ENCODE peak calls at places on chromosomes 16 and 17, in six cellular contexts. One of them, this sample, is unnamed.

GRCh38 chr17:42835732-42836131 is 2.5 kb downstream of the PSME3 start:
- DNase-seq in stimulated activated CD4-positive, alpha-beta T cell treated with anti-CD3 and anti-CD28 coated beads, Interleukin-15, amount 100 ng/mL, for 1 hour: no peak
- DNase-seq in memory B cell: no peak
- DNase-seq in stimulated activated CD8-positive, alpha-beta memory T cell treated with anti-CD3 and anti-CD28 coated beads, Interleukin-15, amount 100 ng/mL, for 48 hours: no peak
- DNase-seq in progenitor cell of endocrine pancreas: no peak
- DNase-seq in activated naive CD4-positive, alpha-beta T cell treated with anti-CD3 and anti-CD28 coated beads for 36 hours: no peak
- DNase-seq in this sample: peak

GRCh38 chr17:37702605-37703004 is 42.3 kb downstream of the HNF1B start:
- DNase-seq in activated naive CD4-positive, alpha-beta T cell treated with anti-CD3 and anti-CD28 coated beads for 36 hours: no peak
- DNase-seq in memory B cell: no peak
- DNase-seq in stimulated activated CD4-positive, alpha-beta T cell treated with anti-CD3 and anti-CD28 coated beads, Interleukin-15, amount 100 ng/mL, for 1 hour: no peak
- DNase-seq in progenitor cell of endocrine pancreas: no peak
- DNase-seq in stimulated activated CD8-positive, alpha-beta memory T cell treated with anti-CD3 and anti-CD28 coated beads, Interleukin-15, amount 100 ng/mL, for 48 hours: no peak
- DNase-seq in this sample: peak

GRCh38 chr17:35170968-35171771 is 23.0 kb downstream of the SLC35G3 start:
- DNase-seq in stimulated activated CD8-positive, alpha-beta memory T cell treated with anti-CD3 and anti-CD28 coated beads, Interleukin-15, amount 100 ng/mL, for 48 hours: no peak
- DNase-seq in stimulated activated CD4-positive, alpha-beta T cell treated with anti-CD3 and anti-CD28 coated beads, Interleukin-15, amount 100 ng/mL, for 1 hour: no peak
- DNase-seq in memory B cell: no peak
- DNase-seq in activated naive CD4-positive, alpha-beta T cell treated with anti-CD3 and anti-CD28 coated beads for 36 hours: no peak
- DNase-seq in progenitor cell of endocrine pancreas: no peak
- DNase-seq in this sample: peak

GRCh38 chr17:50534979-50535326 is 2.4 kb downstream of the EPN3 start:
- DNase-seq in stimulated activated CD8-positive, alpha-beta memory T cell treated with anti-CD3 and anti-CD28 coated beads, Interleukin-15, amount 100 ng/mL, for 48 hours: no peak
- DNase-seq in stimulated activated CD4-positive, alpha-beta T cell treated with anti-CD3 and anti-CD28 coated beads, Interleukin-15, amount 100 ng/mL, for 1 hour: no peak
- DNase-seq in progenitor cell of endocrine pancreas: no peak
- DNase-seq in memory B cell: no peak
- DNase-seq in activated naive CD4-positive, alpha-beta T cell treated with anti-CD3 and anti-CD28 coated beads for 36 hours: no peak
- DNase-seq in this sample: no peak

GRCh38 chr16:6803171-6803570 is 529.5 kb upstream of the RBFOX1 start:
- DNase-seq in progenitor cell of endocrine pancreas: no peak
- DNase-seq in activated naive CD4-positive, alpha-beta T cell treated with anti-CD3 and anti-CD28 coated beads for 36 hours: no peak
- DNase-seq in memory B cell: no peak
- DNase-seq in stimulated activated CD8-positive, alpha-beta memory T cell treated with anti-CD3 and anti-CD28 coated beads, Interleukin-15, amount 100 ng/mL, for 48 hours: no peak
- DNase-seq in stimulated activated CD4-positive, alpha-beta T cell treated with anti-CD3 and anti-CD28 coated beads, Interleukin-15, amount 100 ng/mL, for 1 hour: no peak
- DNase-seq in this sample: no peak

GRCh38 chr16:24957887-24958286 is 57.3 kb downstream of the ARHGAP17 start:
- DNase-seq in memory B cell: no peak
- DNase-seq in activated naive CD4-positive, alpha-beta T cell treated with anti-CD3 and anti-CD28 coated beads for 36 hours: no peak
- DNase-seq in progenitor cell of endocrine pancreas: no peak
- DNase-seq in stimulated activated CD8-positive, alpha-beta memory T cell treated with anti-CD3 and anti-CD28 coated beads, Interleukin-15, amount 100 ng/mL, for 48 hours: no peak
- DNase-seq in stimulated activated CD4-positive, alpha-beta T cell treated with anti-CD3 and anti-CD28 coated beads, Interleukin-15, amount 100 ng/mL, for 1 hour: no peak
- DNase-seq in this sample: no peak

GRCh38 chr17:72467841-72468653 is 347.2 kb downstream of the SOX9 start:
- DNase-seq in progenitor cell of endocrine pancreas: no peak
- DNase-seq in activated naive CD4-positive, alpha-beta T cell treated with anti-CD3 and anti-CD28 coated beads for 36 hours: no peak
- DNase-seq in memory B cell: no peak
- DNase-seq in stimulated activated CD4-positive, alpha-beta T cell treated with anti-CD3 and anti-CD28 coated beads, Interleukin-15, amount 100 ng/mL, for 1 hour: no peak
- DNase-seq in stimulated activated CD8-positive, alpha-beta memory T cell treated with anti-CD3 and anti-CD28 coated beads, Interleukin-15, amount 100 ng/mL, for 48 hours: no peak
- DNase-seq in this sample: no peak

GRCh38 chr16:17211797-17212196 is 259.0 kb downstream of the XYLT1 start:
- DNase-seq in activated naive CD4-positive, alpha-beta T cell treated with anti-CD3 and anti-CD28 coated beads for 36 hours: peak
- DNase-seq in memory B cell: no peak
- DNase-seq in progenitor cell of endocrine pancreas: no peak
- DNase-seq in stimulated activated CD4-positive, alpha-beta T cell treated with anti-CD3 and anti-CD28 coated beads, Interleukin-15, amount 100 ng/mL, for 1 hour: no peak
- DNase-seq in stimulated activated CD8-positive, alpha-beta memory T cell treated with anti-CD3 and anti-CD28 coated beads, Interleukin-15, amount 100 ng/mL, for 48 hours: no peak
- DNase-seq in this sample: no peak

GRCh38 chr17:39139137-39139516 is 12.3 kb downstream of the PLXDC1 start:
- DNase-seq in stimulated activated CD4-positive, alpha-beta T cell treated with anti-CD3 and anti-CD28 coated beads, Interleukin-15, amount 100 ng/mL, for 1 hour: no peak
- DNase-seq in activated naive CD4-positive, alpha-beta T cell treated with anti-CD3 and anti-CD28 coated beads for 36 hours: no peak
- DNase-seq in progenitor cell of endocrine pancreas: no peak
- DNase-seq in memory B cell: no peak
- DNase-seq in stimulated activated CD8-positive, alpha-beta memory T cell treated with anti-CD3 and anti-CD28 coated beads, Interleukin-15, amount 100 ng/mL, for 48 hours: no peak
- DNase-seq in this sample: no peak

GRCh38 chr17:79808763-79809529 is 12.1 kb upstream of the CBX8 start:
- DNase-seq in progenitor cell of endocrine pancreas: no peak
- DNase-seq in stimulated activated CD8-positive, alpha-beta memory T cell treated with anti-CD3 and anti-CD28 coated beads, Interleukin-15, amount 100 ng/mL, for 48 hours: no peak
- DNase-seq in stimulated activated CD4-positive, alpha-beta T cell treated with anti-CD3 and anti-CD28 coated beads, Interleukin-15, amount 100 ng/mL, for 1 hour: no peak
- DNase-seq in activated naive CD4-positive, alpha-beta T cell treated with anti-CD3 and anti-CD28 coated beads for 36 hours: peak
- DNase-seq in memory B cell: no peak
- DNase-seq in this sample: peak

GRCh38 chr16:28204211-28204610 is 7.6 kb downstream of the XPO6 start:
- DNase-seq in activated naive CD4-positive, alpha-beta T cell treated with anti-CD3 and anti-CD28 coated beads for 36 hours: no peak
- DNase-seq in progenitor cell of endocrine pancreas: no peak
- DNase-seq in stimulated activated CD4-positive, alpha-beta T cell treated with anti-CD3 and anti-CD28 coated beads, Interleukin-15, amount 100 ng/mL, for 1 hour: no peak
- DNase-seq in stimulated activated CD8-positive, alpha-beta memory T cell treated with anti-CD3 and anti-CD28 coated beads, Interleukin-15, amount 100 ng/mL, for 48 hours: no peak
- DNase-seq in memory B cell: no peak
- DNase-seq in this sample: no peak

GRCh38 chr17:70608957-70609356 is 439.6 kb downstream of the KCNJ2 start:
- DNase-seq in stimulated activated CD4-positive, alpha-beta T cell treated with anti-CD3 and anti-CD28 coated beads, Interleukin-15, amount 100 ng/mL, for 1 hour: no peak
- DNase-seq in stimulated activated CD8-positive, alpha-beta memory T cell treated with anti-CD3 and anti-CD28 coated beads, Interleukin-15, amount 100 ng/mL, for 48 hours: no peak
- DNase-seq in memory B cell: no peak
- DNase-seq in activated naive CD4-positive, alpha-beta T cell treated with anti-CD3 and anti-CD28 coated beads for 36 hours: no peak
- DNase-seq in progenitor cell of endocrine pancreas: no peak
- DNase-seq in this sample: no peak

GRCh38 chr16:23134274-23134673 is 15.0 kb downstream of the USP31 start:
- DNase-seq in stimulated activated CD8-positive, alpha-beta memory T cell treated with anti-CD3 and anti-CD28 coated beads, Interleukin-15, amount 100 ng/mL, for 48 hours: no peak
- DNase-seq in activated naive CD4-positive, alpha-beta T cell treated with anti-CD3 and anti-CD28 coated beads for 36 hours: no peak
- DNase-seq in progenitor cell of endocrine pancreas: no peak
- DNase-seq in stimulated activated CD4-positive, alpha-beta T cell treated with anti-CD3 and anti-CD28 coated beads, Interleukin-15, amount 100 ng/mL, for 1 hour: no peak
- DNase-seq in memory B cell: no peak
- DNase-seq in this sample: peak

GRCh38 chr16:86580063-86580797 is 1.9 kb downstream of the FOXL1 start:
- DNase-seq in stimulated activated CD8-positive, alpha-beta memory T cell treated with anti-CD3 and anti-CD28 coated beads, Interleukin-15, amount 100 ng/mL, for 48 hours: no peak
- DNase-seq in activated naive CD4-positive, alpha-beta T cell treated with anti-CD3 and anti-CD28 coated beads for 36 hours: no peak
- DNase-seq in stimulated activated CD4-positive, alpha-beta T cell treated with anti-CD3 and anti-CD28 coated beads, Interleukin-15, amount 100 ng/mL, for 1 hour: no peak
- DNase-seq in progenitor cell of endocrine pancreas: no peak
- DNase-seq in memory B cell: no peak
- DNase-seq in this sample: no peak

GRCh38 chr17:65856865-65857264 is 295.4 kb upstream of the AXIN2 start:
- DNase-seq in stimulated activated CD8-positive, alpha-beta memory T cell treated with anti-CD3 and anti-CD28 coated beads, Interleukin-15, amount 100 ng/mL, for 48 hours: no peak
- DNase-seq in progenitor cell of endocrine pancreas: no peak
- DNase-seq in activated naive CD4-positive, alpha-beta T cell treated with anti-CD3 and anti-CD28 coated beads for 36 hours: no peak
- DNase-seq in memory B cell: no peak
- DNase-seq in stimulated activated CD4-positive, alpha-beta T cell treated with anti-CD3 and anti-CD28 coated beads, Interleukin-15, amount 100 ng/mL, for 1 hour: no peak
- DNase-seq in this sample: no peak

GRCh38 chr16:69495821-69496220 is 69.9 kb upstream of the NFAT5 start:
- DNase-seq in progenitor cell of endocrine pancreas: no peak
- DNase-seq in stimulated activated CD8-positive, alpha-beta memory T cell treated with anti-CD3 and anti-CD28 coated beads, Interleukin-15, amount 100 ng/mL, for 48 hours: no peak
- DNase-seq in memory B cell: no peak
- DNase-seq in stimulated activated CD4-positive, alpha-beta T cell treated with anti-CD3 and anti-CD28 coated beads, Interleukin-15, amount 100 ng/mL, for 1 hour: no peak
- DNase-seq in activated naive CD4-positive, alpha-beta T cell treated with anti-CD3 and anti-CD28 coated beads for 36 hours: no peak
- DNase-seq in this sample: no peak

GRCh38 chr16:15650698-15651161 is 685 bp downstream of the NDE1 start:
- DNase-seq in memory B cell: peak
- DNase-seq in stimulated activated CD4-positive, alpha-beta T cell treated with anti-CD3 and anti-CD28 coated beads, Interleukin-15, amount 100 ng/mL, for 1 hour: no peak
- DNase-seq in stimulated activated CD8-positive, alpha-beta memory T cell treated with anti-CD3 and anti-CD28 coated beads, Interleukin-15, amount 100 ng/mL, for 48 hours: peak
- DNase-seq in activated naive CD4-positive, alpha-beta T cell treated with anti-CD3 and anti-CD28 coated beads for 36 hours: peak
- DNase-seq in progenitor cell of endocrine pancreas: no peak
- DNase-seq in this sample: peak

GRCh38 chr17:72305964-72306551 is 185.2 kb downstream of the SOX9 start:
- DNase-seq in activated naive CD4-positive, alpha-beta T cell treated with anti-CD3 and anti-CD28 coated beads for 36 hours: no peak
- DNase-seq in stimulated activated CD8-positive, alpha-beta memory T cell treated with anti-CD3 and anti-CD28 coated beads, Interleukin-15, amount 100 ng/mL, for 48 hours: no peak
- DNase-seq in stimulated activated CD4-positive, alpha-beta T cell treated with anti-CD3 and anti-CD28 coated beads, Interleukin-15, amount 100 ng/mL, for 1 hour: no peak
- DNase-seq in memory B cell: no peak
- DNase-seq in progenitor cell of endocrine pancreas: no peak
- DNase-seq in this sample: no peak

GRCh38 chr17:40548982-40549680 is 16.1 kb downstream of the CCR7 start:
- DNase-seq in stimulated activated CD4-positive, alpha-beta T cell treated with anti-CD3 and anti-CD28 coated beads, Interleukin-15, amount 100 ng/mL, for 1 hour: no peak
- DNase-seq in stimulated activated CD8-positive, alpha-beta memory T cell treated with anti-CD3 and anti-CD28 coated beads, Interleukin-15, amount 100 ng/mL, for 48 hours: no peak
- DNase-seq in memory B cell: no peak
- DNase-seq in activated naive CD4-positive, alpha-beta T cell treated with anti-CD3 and anti-CD28 coated beads for 36 hours: peak
- DNase-seq in progenitor cell of endocrine pancreas: peak
- DNase-seq in this sample: no peak

GRCh38 chr17:26962255-26963162 is 331.4 kb upstream of the WSB1 start:
- DNase-seq in stimulated activated CD8-positive, alpha-beta memory T cell treated with anti-CD3 and anti-CD28 coated beads, Interleukin-15, amount 100 ng/mL, for 48 hours: no peak
- DNase-seq in stimulated activated CD4-positive, alpha-beta T cell treated with anti-CD3 and anti-CD28 coated beads, Interleukin-15, amount 100 ng/mL, for 1 hour: no peak
- DNase-seq in progenitor cell of endocrine pancreas: no peak
- DNase-seq in memory B cell: no peak
- DNase-seq in activated naive CD4-positive, alpha-beta T cell treated with anti-CD3 and anti-CD28 coated beads for 36 hours: no peak
- DNase-seq in this sample: no peak

GRCh38 chr16:70749681-70750601 is 51.0 kb downstream of the VAC14 start:
- DNase-seq in memory B cell: no peak
- DNase-seq in stimulated activated CD8-positive, alpha-beta memory T cell treated with anti-CD3 and anti-CD28 coated beads, Interleukin-15, amount 100 ng/mL, for 48 hours: no peak
- DNase-seq in stimulated activated CD4-positive, alpha-beta T cell treated with anti-CD3 and anti-CD28 coated beads, Interleukin-15, amount 100 ng/mL, for 1 hour: no peak
- DNase-seq in progenitor cell of endocrine pancreas: no peak
- DNase-seq in activated naive CD4-positive, alpha-beta T cell treated with anti-CD3 and anti-CD28 coated beads for 36 hours: no peak
- DNase-seq in this sample: no peak

GRCh38 chr16:86680661-86681439 is 102.5 kb downstream of the FOXL1 start:
- DNase-seq in stimulated activated CD8-positive, alpha-beta memory T cell treated with anti-CD3 and anti-CD28 coated beads, Interleukin-15, amount 100 ng/mL, for 48 hours: no peak
- DNase-seq in activated naive CD4-positive, alpha-beta T cell treated with anti-CD3 and anti-CD28 coated beads for 36 hours: no peak
- DNase-seq in stimulated activated CD4-positive, alpha-beta T cell treated with anti-CD3 and anti-CD28 coated beads, Interleukin-15, amount 100 ng/mL, for 1 hour: no peak
- DNase-seq in progenitor cell of endocrine pancreas: no peak
- DNase-seq in memory B cell: no peak
- DNase-seq in this sample: no peak

GRCh38 chr16:82082543-82083244 is 47.6 kb downstream of the HSD17B2 start:
- DNase-seq in activated naive CD4-positive, alpha-beta T cell treated with anti-CD3 and anti-CD28 coated beads for 36 hours: peak
- DNase-seq in stimulated activated CD8-positive, alpha-beta memory T cell treated with anti-CD3 and anti-CD28 coated beads, Interleukin-15, amount 100 ng/mL, for 48 hours: no peak
- DNase-seq in stimulated activated CD4-positive, alpha-beta T cell treated with anti-CD3 and anti-CD28 coated beads, Interleukin-15, amount 100 ng/mL, for 1 hour: no peak
- DNase-seq in progenitor cell of endocrine pancreas: no peak
- DNase-seq in memory B cell: no peak
- DNase-seq in this sample: no peak

GRCh38 chr17:35793257-35793656 is 2.2 kb downstream of the MMP28 start:
- DNase-seq in memory B cell: no peak
- DNase-seq in progenitor cell of endocrine pancreas: no peak
- DNase-seq in stimulated activated CD4-positive, alpha-beta T cell treated with anti-CD3 and anti-CD28 coated beads, Interleukin-15, amount 100 ng/mL, for 1 hour: no peak
- DNase-seq in activated naive CD4-positive, alpha-beta T cell treated with anti-CD3 and anti-CD28 coated beads for 36 hours: no peak
- DNase-seq in stimulated activated CD8-positive, alpha-beta memory T cell treated with anti-CD3 and anti-CD28 coated beads, Interleukin-15, amount 100 ng/mL, for 48 hours: no peak
- DNase-seq in this sample: no peak

GRCh38 chr16:48408688-48409087 is 23.5 kb upstream of the SIAH1 start:
- DNase-seq in memory B cell: no peak
- DNase-seq in stimulated activated CD8-positive, alpha-beta memory T cell treated with anti-CD3 and anti-CD28 coated beads, Interleukin-15, amount 100 ng/mL, for 48 hours: no peak
- DNase-seq in progenitor cell of endocrine pancreas: no peak
- DNase-seq in stimulated activated CD4-positive, alpha-beta T cell treated with anti-CD3 and anti-CD28 coated beads, Interleukin-15, amount 100 ng/mL, for 1 hour: no peak
- DNase-seq in activated naive CD4-positive, alpha-beta T cell treated with anti-CD3 and anti-CD28 coated beads for 36 hours: no peak
- DNase-seq in this sample: no peak

GRCh38 chr17:50631908-50632571 is 2.6 kb upstream of the ABCC3 start:
- DNase-seq in activated naive CD4-positive, alpha-beta T cell treated with anti-CD3 and anti-CD28 coated beads for 36 hours: no peak
- DNase-seq in progenitor cell of endocrine pancreas: no peak
- DNase-seq in stimulated activated CD4-positive, alpha-beta T cell treated with anti-CD3 and anti-CD28 coated beads, Interleukin-15, amount 100 ng/mL, for 1 hour: no peak
- DNase-seq in stimulated activated CD8-positive, alpha-beta memory T cell treated with anti-CD3 and anti-CD28 coated beads, Interleukin-15, amount 100 ng/mL, for 48 hours: no peak
- DNase-seq in memory B cell: no peak
- DNase-seq in this sample: no peak

GRCh38 chr16:5836979-5837670 is 739.5 kb upstream of the EEF2KMT start:
- DNase-seq in memory B cell: no peak
- DNase-seq in stimulated activated CD8-positive, alpha-beta memory T cell treated with anti-CD3 and anti-CD28 coated beads, Interleukin-15, amount 100 ng/mL, for 48 hours: no peak
- DNase-seq in stimulated activated CD4-positive, alpha-beta T cell treated with anti-CD3 and anti-CD28 coated beads, Interleukin-15, amount 100 ng/mL, for 1 hour: no peak
- DNase-seq in activated naive CD4-positive, alpha-beta T cell treated with anti-CD3 and anti-CD28 coated beads for 36 hours: no peak
- DNase-seq in progenitor cell of endocrine pancreas: no peak
- DNase-seq in this sample: no peak

GRCh38 chr17:63954402-63955063 is 18.2 kb downstream of the SCN4A start:
- DNase-seq in stimulated activated CD8-positive, alpha-beta memory T cell treated with anti-CD3 and anti-CD28 coated beads, Interleukin-15, amount 100 ng/mL, for 48 hours: no peak
- DNase-seq in progenitor cell of endocrine pancreas: no peak
- DNase-seq in stimulated activated CD4-positive, alpha-beta T cell treated with anti-CD3 and anti-CD28 coated beads, Interleukin-15, amount 100 ng/mL, for 1 hour: no peak
- DNase-seq in memory B cell: peak
- DNase-seq in activated naive CD4-positive, alpha-beta T cell treated with anti-CD3 and anti-CD28 coated beads for 36 hours: peak
- DNase-seq in this sample: no peak

GRCh38 chr16:58366247-58367031 is 25.8 kb upstream of the GINS3 start:
- DNase-seq in memory B cell: no peak
- DNase-seq in stimulated activated CD4-positive, alpha-beta T cell treated with anti-CD3 and anti-CD28 coated beads, Interleukin-15, amount 100 ng/mL, for 1 hour: no peak
- DNase-seq in activated naive CD4-positive, alpha-beta T cell treated with anti-CD3 and anti-CD28 coated beads for 36 hours: no peak
- DNase-seq in stimulated activated CD8-positive, alpha-beta memory T cell treated with anti-CD3 and anti-CD28 coated beads, Interleukin-15, amount 100 ng/mL, for 48 hours: no peak
- DNase-seq in progenitor cell of endocrine pancreas: no peak
- DNase-seq in this sample: no peak

GRCh38 chr17:68398731-68399637 is 58.3 kb downstream of the WIPI1 start:
- DNase-seq in stimulated activated CD8-positive, alpha-beta memory T cell treated with anti-CD3 and anti-CD28 coated beads, Interleukin-15, amount 100 ng/mL, for 48 hours: peak
- DNase-seq in stimulated activated CD4-positive, alpha-beta T cell treated with anti-CD3 and anti-CD28 coated beads, Interleukin-15, amount 100 ng/mL, for 1 hour: no peak
- DNase-seq in progenitor cell of endocrine pancreas: peak
- DNase-seq in activated naive CD4-positive, alpha-beta T cell treated with anti-CD3 and anti-CD28 coated beads for 36 hours: peak
- DNase-seq in memory B cell: no peak
- DNase-seq in this sample: peak

GRCh38 chr16:48099455-48099854 is 56.3 kb downstream of the ABCC12 start:
- DNase-seq in memory B cell: no peak
- DNase-seq in progenitor cell of endocrine pancreas: no peak
- DNase-seq in stimulated activated CD4-positive, alpha-beta T cell treated with anti-CD3 and anti-CD28 coated beads, Interleukin-15, amount 100 ng/mL, for 1 hour: no peak
- DNase-seq in stimulated activated CD8-positive, alpha-beta memory T cell treated with anti-CD3 and anti-CD28 coated beads, Interleukin-15, amount 100 ng/mL, for 48 hours: no peak
- DNase-seq in activated naive CD4-positive, alpha-beta T cell treated with anti-CD3 and anti-CD28 coated beads for 36 hours: no peak
- DNase-seq in this sample: no peak

GRCh38 chr16:1745181-1745899 is 26.0 kb downstream of the NME3 start:
- DNase-seq in stimulated activated CD4-positive, alpha-beta T cell treated with anti-CD3 and anti-CD28 coated beads, Interleukin-15, amount 100 ng/mL, for 1 hour: no peak
- DNase-seq in stimulated activated CD8-positive, alpha-beta memory T cell treated with anti-CD3 and anti-CD28 coated beads, Interleukin-15, amount 100 ng/mL, for 48 hours: no peak
- DNase-seq in progenitor cell of endocrine pancreas: no peak
- DNase-seq in activated naive CD4-positive, alpha-beta T cell treated with anti-CD3 and anti-CD28 coated beads for 36 hours: no peak
- DNase-seq in memory B cell: no peak
- DNase-seq in this sample: no peak

GRCh38 chr17:64020068-64020766 is at the start of gene ICAM2:
- DNase-seq in memory B cell: peak
- DNase-seq in stimulated activated CD8-positive, alpha-beta memory T cell treated with anti-CD3 and anti-CD28 coated beads, Interleukin-15, amount 100 ng/mL, for 48 hours: peak
- DNase-seq in stimulated activated CD4-positive, alpha-beta T cell treated with anti-CD3 and anti-CD28 coated beads, Interleukin-15, amount 100 ng/mL, for 1 hour: peak
- DNase-seq in activated naive CD4-positive, alpha-beta T cell treated with anti-CD3 and anti-CD28 coated beads for 36 hours: peak
- DNase-seq in progenitor cell of endocrine pancreas: no peak
- DNase-seq in this sample: peak

GRCh38 chr16:14497245-14498082 is 132.6 kb downstream of the PARN start:
- DNase-seq in stimulated activated CD8-positive, alpha-beta memory T cell treated with anti-CD3 and anti-CD28 coated beads, Interleukin-15, amount 100 ng/mL, for 48 hours: no peak
- DNase-seq in memory B cell: no peak
- DNase-seq in stimulated activated CD4-positive, alpha-beta T cell treated with anti-CD3 and anti-CD28 coated beads, Interleukin-15, amount 100 ng/mL, for 1 hour: no peak
- DNase-seq in progenitor cell of endocrine pancreas: no peak
- DNase-seq in activated naive CD4-positive, alpha-beta T cell treated with anti-CD3 and anti-CD28 coated beads for 36 hours: no peak
- DNase-seq in this sample: no peak

GRCh38 chr16:53482123-53482522 is 20.9 kb downstream of the AKTIP start:
- DNase-seq in activated naive CD4-positive, alpha-beta T cell treated with anti-CD3 and anti-CD28 coated beads for 36 hours: no peak
- DNase-seq in memory B cell: no peak
- DNase-seq in stimulated activated CD8-positive, alpha-beta memory T cell treated with anti-CD3 and anti-CD28 coated beads, Interleukin-15, amount 100 ng/mL, for 48 hours: no peak
- DNase-seq in stimulated activated CD4-positive, alpha-beta T cell treated with anti-CD3 and anti-CD28 coated beads, Interleukin-15, amount 100 ng/mL, for 1 hour: no peak
- DNase-seq in progenitor cell of endocrine pancreas: no peak
- DNase-seq in this sample: no peak

GRCh38 chr16:67116388-67117311 is 6.9 kb downstream of the PHAF1 start:
- DNase-seq in stimulated activated CD8-positive, alpha-beta memory T cell treated with anti-CD3 and anti-CD28 coated beads, Interleukin-15, amount 100 ng/mL, for 48 hours: no peak
- DNase-seq in progenitor cell of endocrine pancreas: no peak
- DNase-seq in memory B cell: no peak
- DNase-seq in stimulated activated CD4-positive, alpha-beta T cell treated with anti-CD3 and anti-CD28 coated beads, Interleukin-15, amount 100 ng/mL, for 1 hour: no peak
- DNase-seq in activated naive CD4-positive, alpha-beta T cell treated with anti-CD3 and anti-CD28 coated beads for 36 hours: no peak
- DNase-seq in this sample: no peak

GRCh38 chr16:27770271-27771196 is 220.6 kb downstream of the KATNIP start:
- DNase-seq in memory B cell: no peak
- DNase-seq in progenitor cell of endocrine pancreas: no peak
- DNase-seq in stimulated activated CD8-positive, alpha-beta memory T cell treated with anti-CD3 and anti-CD28 coated beads, Interleukin-15, amount 100 ng/mL, for 48 hours: no peak
- DNase-seq in activated naive CD4-positive, alpha-beta T cell treated with anti-CD3 and anti-CD28 coated beads for 36 hours: no peak
- DNase-seq in stimulated activated CD4-positive, alpha-beta T cell treated with anti-CD3 and anti-CD28 coated beads, Interleukin-15, amount 100 ng/mL, for 1 hour: no peak
- DNase-seq in this sample: no peak

This sample was measured in erythroblast.